ENCODE peak calls at places on chromosomes 13 and 19, in seven cellular contexts. One of them, this sample, is unnamed.

GRCh38 chr19:38004100-38004504 is 97.1 kb downstream of the SIPA1L3 start:
- DNase-seq in GM12892: no peak
- DNase-seq in H1: no peak
- DNase-seq in SK-N-SH: no peak
- DNase-seq in HepG2: no peak
- DNase-seq in GM12878: no peak
- DNase-seq in K562: no peak
- DNase-seq in this sample: no peak

GRCh38 chr19:13765395-13766094 is 1.2 kb downstream of the MRI1 start:
- DNase-seq in GM12892: no peak
- DNase-seq in H1: peak
- DNase-seq in SK-N-SH: peak
- DNase-seq in HepG2: peak
- DNase-seq in GM12878: no peak
- DNase-seq in K562: no peak
- DNase-seq in this sample: no peak

GRCh38 chr13:112958127-112958989 is 10.7 kb upstream of the MCF2L start:
- DNase-seq in GM12892: no peak
- DNase-seq in H1: no peak
- DNase-seq in SK-N-SH: no peak
- DNase-seq in HepG2: no peak
- DNase-seq in GM12878: no peak
- DNase-seq in K562: no peak
- DNase-seq in this sample: no peak

GRCh38 chr19:47280183-47280797 is 5.6 kb downstream of the INAFM1 start:
- DNase-seq in GM12892: no peak
- DNase-seq in H1: peak
- DNase-seq in SK-N-SH: peak
- DNase-seq in HepG2: peak
- DNase-seq in GM12878: no peak
- DNase-seq in K562: peak
- DNase-seq in this sample: no peak

GRCh38 chr19:16807416-16808274 is 21.6 kb upstream of the SIN3B start:
- DNase-seq in GM12892: no peak
- DNase-seq in H1: no peak
- DNase-seq in SK-N-SH: no peak
- DNase-seq in HepG2: no peak
- DNase-seq in GM12878: no peak
- DNase-seq in K562: no peak
- DNase-seq in this sample: no peak

GRCh38 chr13:37129867-37130266 is 24.4 kb upstream of the CSNK1A1L start:
- DNase-seq in GM12892: no peak
- DNase-seq in H1: no peak
- DNase-seq in SK-N-SH: no peak
- DNase-seq in HepG2: no peak
- DNase-seq in GM12878: no peak
- DNase-seq in K562: no peak
- DNase-seq in this sample: no peak

GRCh38 chr13:102555914-102556553 is 40.8 kb upstream of the TPP2 start:
- DNase-seq in GM12892: no peak
- DNase-seq in H1: no peak
- DNase-seq in SK-N-SH: peak
- DNase-seq in HepG2: peak
- DNase-seq in GM12878: no peak
- DNase-seq in K562: peak
- DNase-seq in this sample: peak

GRCh38 chr19:2330632-2331284 is 2.3 kb downstream of the SPPL2B start:
- DNase-seq in GM12892: no peak
- DNase-seq in H1: peak
- DNase-seq in SK-N-SH: no peak
- DNase-seq in HepG2: peak
- DNase-seq in GM12878: no peak
- DNase-seq in K562: no peak
- DNase-seq in this sample: no peak

GRCh38 chr13:98557934-98558630 is 18.8 kb downstream of the STK24 start:
- DNase-seq in GM12892: no peak
- DNase-seq in H1: no peak
- DNase-seq in SK-N-SH: no peak
- DNase-seq in HepG2: no peak
- DNase-seq in GM12878: no peak
- DNase-seq in K562: no peak
- DNase-seq in this sample: no peak

GRCh38 chr13:30301827-30302226 is 5.5 kb downstream of the KATNAL1 start:
- DNase-seq in GM12892: no peak
- DNase-seq in H1: no peak
- DNase-seq in SK-N-SH: no peak
- DNase-seq in HepG2: no peak
- DNase-seq in GM12878: no peak
- DNase-seq in K562: no peak
- DNase-seq in this sample: no peak

GRCh38 chr19:17348700-17349099 is 11.3 kb downstream of the GTPBP3 start:
- DNase-seq in GM12892: no peak
- DNase-seq in H1: peak
- DNase-seq in SK-N-SH: peak
- DNase-seq in HepG2: peak
- DNase-seq in GM12878: no peak
- DNase-seq in K562: peak
- DNase-seq in this sample: no peak

GRCh38 chr13:28047784-28048388 is 52.5 kb downstream of the FLT3 start:
- DNase-seq in GM12892: peak
- DNase-seq in H1: no peak
- DNase-seq in SK-N-SH: no peak
- DNase-seq in HepG2: no peak
- DNase-seq in GM12878: peak
- DNase-seq in K562: no peak
- DNase-seq in this sample: no peak

GRCh38 chr13:96967248-96967745 is 27.0 kb downstream of the OXGR1 start:
- DNase-seq in GM12892: no peak
- DNase-seq in H1: no peak
- DNase-seq in SK-N-SH: no peak
- DNase-seq in HepG2: peak
- DNase-seq in GM12878: no peak
- DNase-seq in K562: peak
- DNase-seq in this sample: no peak

GRCh38 chr19:45569619-45570421 is 14.8 kb downstream of the OPA3 start:
- DNase-seq in GM12892: no peak
- DNase-seq in H1: peak
- DNase-seq in SK-N-SH: peak
- DNase-seq in HepG2: peak
- DNase-seq in GM12878: no peak
- DNase-seq in K562: peak
- DNase-seq in this sample: no peak

GRCh38 chr19:29372461-29372860 is 153.3 kb upstream of the VSTM2B start:
- DNase-seq in GM12892: no peak
- DNase-seq in H1: peak
- DNase-seq in SK-N-SH: no peak
- DNase-seq in HepG2: no peak
- DNase-seq in GM12878: no peak
- DNase-seq in K562: no peak
- DNase-seq in this sample: no peak
- TF ChIP-seq POLR2AphosphoS5 in GM12892: no peak
- TF ChIP-seq POLR2AphosphoS5 in H1: no peak
- TF ChIP-seq POLR2AphosphoS5 in SK-N-SH: no peak
- TF ChIP-seq POLR2AphosphoS5 in HepG2: no peak
- TF ChIP-seq POLR2AphosphoS5 in GM12878: no peak
- TF ChIP-seq POLR2AphosphoS5 in K562: no peak
- TF ChIP-seq POLR2AphosphoS5 in this sample: no peak

DNA sequence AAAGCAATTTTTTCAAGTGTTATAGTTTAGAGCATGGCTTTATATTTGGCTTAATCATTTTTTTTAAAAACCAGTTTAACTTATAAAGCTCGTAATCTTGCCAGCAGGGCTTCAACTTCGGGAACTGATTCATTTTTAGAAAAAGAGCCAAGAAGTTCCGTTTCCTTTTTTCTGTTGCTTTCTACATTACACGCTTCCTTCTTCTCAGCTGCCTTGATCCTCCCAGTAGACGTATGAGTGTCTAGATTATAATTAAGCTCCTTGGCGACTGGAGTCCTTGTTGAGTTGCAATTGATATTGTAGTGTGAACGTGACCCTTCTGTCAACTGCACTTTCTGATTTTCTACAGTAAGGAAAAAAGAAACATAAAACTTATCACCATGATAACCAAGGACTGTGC is 497.2 kb downstream of the DIAPH3 start:
- DNase-seq in GM12892: no peak
- DNase-seq in H1: no peak
- DNase-seq in SK-N-SH: no peak
- DNase-seq in HepG2: no peak
- DNase-seq in GM12878: no peak
- DNase-seq in K562: no peak
- DNase-seq in this sample: no peak
- TF ChIP-seq TAF1 in GM12892: no peak
- TF ChIP-seq TAF1 in H1: no peak
- TF ChIP-seq TAF1 in SK-N-SH: no peak
- TF ChIP-seq TAF1 in HepG2: no peak
- TF ChIP-seq TAF1 in GM12878: no peak
- TF ChIP-seq TAF1 in K562: no peak
- TF ChIP-seq TAF1 in this sample: no peak

GRCh38 chr19:18650468-18651001 is 13.7 kb downstream of the KLHL26 start:
- DNase-seq in GM12892: no peak
- DNase-seq in H1: no peak
- DNase-seq in SK-N-SH: no peak
- DNase-seq in HepG2: no peak
- DNase-seq in GM12878: no peak
- DNase-seq in K562: peak
- DNase-seq in this sample: no peak
- TF ChIP-seq POLR2AphosphoS5 in GM12892: no peak
- TF ChIP-seq POLR2AphosphoS5 in H1: no peak
- TF ChIP-seq POLR2AphosphoS5 in SK-N-SH: no peak
- TF ChIP-seq POLR2AphosphoS5 in HepG2: no peak
- TF ChIP-seq POLR2AphosphoS5 in GM12878: no peak
- TF ChIP-seq POLR2AphosphoS5 in K562: no peak
- TF ChIP-seq POLR2AphosphoS5 in this sample: no peak

DNA sequence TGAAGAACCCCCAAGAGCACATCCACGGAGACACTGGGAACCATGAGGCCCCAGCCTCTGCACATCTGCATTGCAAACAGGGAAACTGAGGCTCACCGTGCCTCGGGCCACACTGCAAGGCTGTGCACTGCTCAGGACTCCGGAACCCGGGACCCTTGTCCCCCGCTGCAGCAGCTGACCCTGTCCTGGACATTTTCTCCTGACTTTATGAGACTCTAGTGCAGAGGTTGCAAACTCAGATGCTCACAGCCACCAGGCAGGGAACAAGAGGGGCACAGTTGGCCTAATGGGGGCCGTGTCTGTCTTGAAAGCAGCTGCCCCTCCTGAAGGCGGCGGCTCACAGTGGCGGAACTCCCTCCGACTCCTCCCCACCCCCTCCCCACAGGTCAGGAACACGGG is 16.5 kb upstream of the IGLON5 start:
- DNase-seq in GM12892: no peak
- DNase-seq in H1: no peak
- DNase-seq in SK-N-SH: no peak
- DNase-seq in HepG2: no peak
- DNase-seq in GM12878: no peak
- DNase-seq in K562: no peak
- DNase-seq in this sample: no peak
- TF ChIP-seq TAF1 in GM12892: no peak
- TF ChIP-seq TAF1 in H1: no peak
- TF ChIP-seq TAF1 in SK-N-SH: no peak
- TF ChIP-seq TAF1 in HepG2: no peak
- TF ChIP-seq TAF1 in GM12878: no peak
- TF ChIP-seq TAF1 in K562: no peak
- TF ChIP-seq TAF1 in this sample: no peak

GRCh38 chr19:11662278-11662677 is 65.0 kb downstream of the ZNF627 start:
- DNase-seq in GM12892: no peak
- DNase-seq in H1: no peak
- DNase-seq in SK-N-SH: no peak
- DNase-seq in HepG2: no peak
- DNase-seq in GM12878: no peak
- DNase-seq in K562: no peak
- DNase-seq in this sample: no peak
- TF ChIP-seq POLR2AphosphoS5 in GM12892: no peak
- TF ChIP-seq POLR2AphosphoS5 in H1: no peak
- TF ChIP-seq POLR2AphosphoS5 in SK-N-SH: no peak
- TF ChIP-seq POLR2AphosphoS5 in HepG2: no peak
- TF ChIP-seq POLR2AphosphoS5 in GM12878: no peak
- TF ChIP-seq POLR2AphosphoS5 in K562: no peak
- TF ChIP-seq POLR2AphosphoS5 in this sample: no peak

GRCh38 chr19:21149877-21150276 is 8.0 kb downstream of the ZNF431 start:
- DNase-seq in GM12892: no peak
- DNase-seq in H1: no peak
- DNase-seq in SK-N-SH: no peak
- DNase-seq in HepG2: no peak
- DNase-seq in GM12878: no peak
- DNase-seq in K562: no peak
- DNase-seq in this sample: no peak

GRCh38 chr19:21148681-21149080 is 6.8 kb downstream of the ZNF431 start:
- DNase-seq in GM12892: no peak
- DNase-seq in H1: no peak
- DNase-seq in SK-N-SH: no peak
- DNase-seq in HepG2: no peak
- DNase-seq in GM12878: no peak
- DNase-seq in K562: no peak
- DNase-seq in this sample: no peak

GRCh38 chr19:21147540-21147939 is 5.7 kb downstream of the ZNF431 start:
- DNase-seq in GM12892: no peak
- DNase-seq in H1: no peak
- DNase-seq in SK-N-SH: no peak
- DNase-seq in HepG2: no peak
- DNase-seq in GM12878: no peak
- DNase-seq in K562: no peak
- DNase-seq in this sample: no peak

GRCh38 chr19:21151460-21151859 is 9.6 kb downstream of the ZNF431 start:
- DNase-seq in GM12892: no peak
- DNase-seq in H1: no peak
- DNase-seq in SK-N-SH: no peak
- DNase-seq in HepG2: no peak
- DNase-seq in GM12878: no peak
- DNase-seq in K562: no peak
- DNase-seq in this sample: no peak
- TF ChIP-seq TAF1 in GM12892: no peak
- TF ChIP-seq TAF1 in H1: no peak
- TF ChIP-seq TAF1 in SK-N-SH: no peak
- TF ChIP-seq TAF1 in HepG2: no peak
- TF ChIP-seq TAF1 in GM12878: no peak
- TF ChIP-seq TAF1 in K562: no peak
- TF ChIP-seq TAF1 in this sample: no peak

This sample was measured in GM12891.